ENCODE peak calls at places on chromosome 5, in ten cellular contexts. X, S, M, D, N, V, G, A, O and B are unnamed samples. For H3K4me1, the result is how much of the 10 kb centered on the place peaks cover.

GRCh38 chr5:122559676-122560075 is 215.2 kb upstream of the SNX2 start:
- DNase-seq in V (no peak), G (no peak), O (no peak), X (no peak), N (no peak), S (no peak), M (no peak), A (no peak), D (no peak), B (no peak)

GRCh38 chr5:38078161-38078560 is 180.2 kb upstream of the EGFLAM start:
- DNase-seq in M (no peak), D (no peak), O (no peak), X (peak), V (no peak), A (no peak), G (no peak), S (no peak), N (no peak), B (no peak)

GRCh38 chr5:72705178-72705577 is 111.3 kb upstream of the TNPO1 start:
- DNase-seq in M (no peak), O (no peak), X (no peak), S (no peak), N (no peak), G (no peak), V (no peak), D (no peak), A (no peak), B (no peak)

GRCh38 chr5:135829681-135830383 is 4.6 kb upstream of the SLC25A48 start:
- DNase-seq in M (no peak), G (peak), O (peak), X (peak), S (peak), V (peak), A (peak), D (peak), N (no peak), B (peak)

GRCh38 chr5:38551020-38552017 is 5.1 kb downstream of the LIFR start:
- DNase-seq in G (peak), M (no peak), S (no peak), X (peak), D (peak), O (no peak), N (peak), A (no peak), V (no peak), B (peak)

GRCh38 chr5:51278458-51279049 is 104.7 kb upstream of the ISL1 start:
- DNase-seq in O (no peak), V (no peak), X (no peak), D (no peak), S (no peak), G (no peak), M (no peak), A (no peak), N (no peak), B (no peak)

GRCh38 chr5:158119852-158120708 is 261.1 kb upstream of the CLINT1 start:
- DNase-seq in O (peak), X (no peak), M (no peak), V (no peak), A (no peak), G (no peak), S (no peak), D (peak), N (peak), B (no peak)

GRCh38 chr5:154510156-154510555 is 32.1 kb upstream of the HAND1 start:
- DNase-seq in V (no peak), G (no peak), A (no peak), N (no peak), M (no peak), X (no peak), O (no peak), S (no peak), D (no peak), B (no peak)

GRCh38 chr5:1633605-1634336 is 110.0 kb upstream of the LPCAT1 start:
- DNase-seq in X (peak), M (peak), G (peak), D (peak), N (peak), A (peak), V (peak), S (peak), O (peak), B (no peak)

GRCh38 chr5:10746711-10747110 is 14.3 kb downstream of the DAP start:
- DNase-seq in V (no peak), N (no peak), O (no peak), M (no peak), G (no peak), X (no peak), A (no peak), S (peak), D (no peak), B (no peak)

GRCh38 chr5:112918136-112918535 is 3.9 kb downstream of the REEP5 start:
- DNase-seq in O (no peak), D (no peak), M (no peak), S (no peak), V (no peak), X (no peak), N (no peak), G (no peak), A (no peak), B (no peak)

GRCh38 chr5:140608730-140609520 is 24.1 kb downstream of the CD14 start:
- DNase-seq in V (no peak), G (peak), N (peak), S (peak), A (no peak), X (no peak), O (no peak), D (no peak), M (peak), B (no peak)

GRCh38 chr5:17412760-17413671 is 85.0 kb upstream of the TAF11L2 start:
- DNase-seq in G (no peak), D (no peak), S (no peak), V (no peak), O (no peak), A (no peak), M (no peak), X (no peak), N (peak), B (no peak)

GRCh38 chr5:38187532-38187931 is 70.8 kb upstream of the EGFLAM start:
- DNase-seq in N (no peak), A (no peak), M (no peak), O (no peak), S (no peak), V (no peak), D (no peak), G (no peak), X (no peak), B (no peak)

GRCh38 chr5:158599132-158599531 is 500.6 kb downstream of the EBF1 start:
- DNase-seq in N (no peak), V (no peak), M (no peak), A (no peak), G (no peak), O (no peak), X (no peak), S (no peak), D (peak), B (no peak)

GRCh38 chr5:88695232-88695631 is 187.8 kb downstream of the MEF2C start:
- DNase-seq in O (no peak), X (no peak), A (no peak), N (no peak), S (no peak), M (no peak), V (no peak), G (no peak), D (no peak), B (no peak)

GRCh38 chr5:61319388-61320146 is 12.5 kb upstream of the ZSWIM6 start:
- DNase-seq in D (peak), A (peak), M (no peak), O (no peak), S (no peak), V (no peak), N (no peak), X (peak), G (peak), B (peak)

GRCh38 chr5:36269479-36269878 is 27.8 kb upstream of the NADK2 start:
- DNase-seq in G (no peak), S (no peak), D (no peak), X (no peak), O (no peak), N (no peak), M (no peak), A (no peak), V (no peak), B (no peak)

GRCh38 chr5:141763526-141763925 is 81.5 kb upstream of the ARAP3 start:
- DNase-seq in D (no peak), M (no peak), O (no peak), A (no peak), S (no peak), N (no peak), V (no peak), X (no peak), G (no peak), B (no peak)

GRCh38 chr5:141760753-141761152 is 78.7 kb upstream of the ARAP3 start:
- DNase-seq in D (no peak), X (no peak), O (no peak), N (no peak), S (no peak), V (no peak), G (no peak), M (no peak), A (no peak), B (no peak)

GRCh38 chr5:141762316-141762715 is 80.3 kb upstream of the ARAP3 start:
- DNase-seq in G (no peak), O (no peak), X (no peak), V (no peak), D (no peak), S (no peak), A (no peak), M (no peak), N (no peak), B (no peak)

GRCh38 chr5:141760193-141760592 is 78.2 kb upstream of the ARAP3 start:
- DNase-seq in X (no peak), O (no peak), S (no peak), N (no peak), A (no peak), G (no peak), V (no peak), D (peak), M (no peak), B (no peak)

GRCh38 chr5:141762790-141763368 is 80.8 kb upstream of the ARAP3 start:
- DNase-seq in N (no peak), M (no peak), X (no peak), G (no peak), S (no peak), O (no peak), V (no peak), D (no peak), A (no peak), B (no peak)
- H3K4me1 ChIP-seq in N (under half), M (under half), X (under half), G (under half), S (under half), O (under half), V (under half), D (under half), A (under half), B (under half)

DNA sequence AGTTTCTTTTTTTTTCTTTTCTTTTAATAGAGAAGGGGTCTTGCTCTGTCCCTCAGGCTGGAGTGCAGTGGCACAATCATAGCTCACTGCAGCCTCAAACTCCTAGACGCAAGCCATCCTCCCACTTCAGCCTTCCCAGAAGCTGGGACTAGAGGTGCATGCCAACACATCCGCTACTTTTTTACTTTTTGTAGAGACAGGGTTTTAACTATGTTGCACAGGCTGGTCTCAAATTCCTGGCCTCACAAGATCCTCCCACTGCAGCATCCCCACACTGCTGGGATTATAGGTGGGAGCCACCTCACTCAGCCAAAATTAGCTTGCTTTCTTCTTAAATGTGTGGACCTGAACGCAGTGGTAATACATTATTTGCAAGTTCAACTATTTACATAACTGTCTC is 66.1 kb downstream of the SERINC5 start:
- DNase-seq in X (no peak), A (no peak), O (no peak), V (no peak), S (no peak), D (no peak), M (no peak), N (no peak), G (no peak), B (no peak)
- H3K4me1 ChIP-seq in X (under half), A (half or more), O (half or more), V (half or more), S (half or more), D (under half), M (half or more), N (under half), G (half or more), B (under half)

GRCh38 chr5:149387081-149387611 is 8.1 kb upstream of the IL17B start:
- DNase-seq in V (no peak), D (no peak), M (no peak), N (peak), A (no peak), S (no peak), X (peak), G (no peak), O (no peak), B (no peak)
- H3K4me1 ChIP-seq in V (half or more), D (under half), M (under half), N (under half), A (under half), S (half or more), X (under half), G (under half), O (under half), B (under half)

GRCh38 chr5:173319610-173320100 is 8.6 kb downstream of the STC2 start:
- DNase-seq in S (no peak), N (no peak), A (no peak), M (peak), V (no peak), O (no peak), X (no peak), G (no peak), D (no peak), B (no peak)

GRCh38 chr5:173318338-173318737 is 9.9 kb downstream of the STC2 start:
- DNase-seq in O (no peak), N (no peak), S (no peak), X (no peak), D (no peak), A (no peak), V (no peak), G (no peak), M (no peak), B (no peak)

GRCh38 chr5:173320259-173320658 is 8.0 kb downstream of the STC2 start:
- DNase-seq in X (no peak), A (no peak), G (no peak), O (no peak), M (peak), N (no peak), D (no peak), V (peak), S (no peak), B (no peak)

GRCh38 chr5:173317852-173318251 is 10.4 kb downstream of the STC2 start:
- DNase-seq in V (no peak), S (no peak), G (no peak), M (peak), N (no peak), A (no peak), X (no peak), D (no peak), O (no peak), B (no peak)

GRCh38 chr5:173318881-173319609 is 9.2 kb downstream of the STC2 start:
- DNase-seq in G (no peak), X (no peak), V (no peak), A (no peak), M (peak), D (no peak), S (no peak), O (no peak), N (no peak), B (no peak)
- H3K4me1 ChIP-seq in G (under half), X (under half), V (half or more), A (under half), M (under half), D (under half), S (half or more), O (under half), N (under half), B (under half)

DNA sequence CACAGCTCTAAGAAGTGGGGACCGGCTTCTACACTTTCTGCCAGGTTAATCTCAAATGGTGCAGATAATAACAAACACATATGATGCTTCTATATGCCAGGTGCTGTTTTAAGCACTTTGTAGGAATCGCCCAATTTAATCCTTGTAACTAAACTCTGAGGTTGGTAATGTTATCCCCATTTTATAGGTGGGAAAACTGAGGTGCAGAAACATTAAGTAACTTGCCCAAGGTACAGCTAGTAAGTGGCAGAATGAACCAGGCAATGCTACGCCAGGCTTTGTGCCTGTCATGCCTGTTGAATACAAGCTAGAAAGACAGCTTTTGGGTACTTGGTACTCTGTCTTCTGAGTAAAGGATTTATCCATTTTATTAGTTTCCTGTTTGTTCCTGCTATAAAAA is 19.7 kb downstream of the IQGAP2 start:
- DNase-seq in A (no peak), G (no peak), S (no peak), O (no peak), M (no peak), D (no peak), N (no peak), X (no peak), V (no peak), B (no peak)
- H3K4me1 ChIP-seq in A (half or more), G (under half), S (under half), O (under half), M (under half), D (under half), N (under half), X (under half), V (under half), B (under half)